ENCODE peak calls at places on chromosomes 11 and 22, in nine cellular contexts. One of them, this sample, is unnamed.
A peak's percentile ranks its signal among the peaks of the same experiment; 100 is the strongest.

GRCh38 chr11:129657866-129658557 is 157.6 kb upstream of the TMEM45B start:
- DNase-seq in activated naive CD4-positive, alpha-beta T cell treated with anti-CD3 and anti-CD28 coated beads for 36 hours: no peak
- DNase-seq in activated T-helper 1 cell treated with Interleukin-2 at 50 U/mL for 16 hours: no peak
- DNase-seq in kidney: no peak
- DNase-seq in naive B cell: no peak
- DNase-seq in COLO829: no peak
- DNase-seq in H54: no peak
- DNase-seq in IMR-90: no peak
- DNase-seq in uterus: no peak
- DNase-seq in this sample: no peak

GRCh38 chr22:33515733-33516297 is 404.5 kb downstream of the LARGE1 start:
- DNase-seq in activated naive CD4-positive, alpha-beta T cell treated with anti-CD3 and anti-CD28 coated beads for 36 hours: no peak
- DNase-seq in activated T-helper 1 cell treated with Interleukin-2 at 50 U/mL for 16 hours: no peak
- DNase-seq in kidney: no peak
- DNase-seq in naive B cell: no peak
- DNase-seq in COLO829: no peak
- DNase-seq in H54: no peak
- DNase-seq in IMR-90: no peak
- DNase-seq in uterus: no peak
- DNase-seq in this sample: no peak

GRCh38 chr11:64347171-64347867 is 7.3 kb downstream of the CCDC88B start:
- DNase-seq in activated naive CD4-positive, alpha-beta T cell treated with anti-CD3 and anti-CD28 coated beads for 36 hours: no peak
- DNase-seq in activated T-helper 1 cell treated with Interleukin-2 at 50 U/mL for 16 hours: no peak
- DNase-seq in kidney: no peak
- DNase-seq in naive B cell: no peak
- DNase-seq in COLO829: no peak
- DNase-seq in H54: no peak
- DNase-seq in IMR-90: no peak
- DNase-seq in uterus: no peak
- DNase-seq in this sample: no peak

GRCh38 chr11:131618203-131618602 is 247.8 kb downstream of the NTM start:
- DNase-seq in activated naive CD4-positive, alpha-beta T cell treated with anti-CD3 and anti-CD28 coated beads for 36 hours: no peak
- DNase-seq in activated T-helper 1 cell treated with Interleukin-2 at 50 U/mL for 16 hours: no peak
- DNase-seq in kidney: no peak
- DNase-seq in naive B cell: no peak
- DNase-seq in COLO829: no peak
- DNase-seq in H54: no peak
- DNase-seq in IMR-90: no peak
- DNase-seq in uterus: no peak
- DNase-seq in this sample: no peak

GRCh38 chr11:67033661-67034166 is 10.8 kb downstream of the SYT12 start:
- DNase-seq in activated naive CD4-positive, alpha-beta T cell treated with anti-CD3 and anti-CD28 coated beads for 36 hours: no peak
- DNase-seq in activated T-helper 1 cell treated with Interleukin-2 at 50 U/mL for 16 hours: no peak
- DNase-seq in kidney: no peak
- DNase-seq in naive B cell: no peak
- DNase-seq in COLO829: no peak
- DNase-seq in H54: peak; percentile 53
- DNase-seq in IMR-90: peak; percentile 99
- DNase-seq in uterus: peak; percentile 69
- DNase-seq in this sample: no peak

GRCh38 chr22:27107824-27108223 is 450.4 kb downstream of the MIAT start:
- DNase-seq in activated naive CD4-positive, alpha-beta T cell treated with anti-CD3 and anti-CD28 coated beads for 36 hours: no peak
- DNase-seq in activated T-helper 1 cell treated with Interleukin-2 at 50 U/mL for 16 hours: no peak
- DNase-seq in kidney: peak; percentile 87
- DNase-seq in naive B cell: no peak
- DNase-seq in COLO829: peak; percentile 57
- DNase-seq in H54: peak; percentile 44
- DNase-seq in IMR-90: peak; percentile 94
- DNase-seq in uterus: peak; percentile 80
- DNase-seq in this sample: no peak

GRCh38 chr11:17633987-17634775 is 85.2 kb upstream of the MYOD1 start:
- DNase-seq in activated naive CD4-positive, alpha-beta T cell treated with anti-CD3 and anti-CD28 coated beads for 36 hours: no peak
- DNase-seq in activated T-helper 1 cell treated with Interleukin-2 at 50 U/mL for 16 hours: no peak
- DNase-seq in kidney: no peak
- DNase-seq in naive B cell: no peak
- DNase-seq in COLO829: no peak
- DNase-seq in H54: no peak
- DNase-seq in IMR-90: no peak
- DNase-seq in uterus: no peak
- DNase-seq in this sample: no peak

GRCh38 chr22:47401592-47401898 is 639.1 kb downstream of the TBC1D22A start:
- DNase-seq in activated naive CD4-positive, alpha-beta T cell treated with anti-CD3 and anti-CD28 coated beads for 36 hours: no peak
- DNase-seq in activated T-helper 1 cell treated with Interleukin-2 at 50 U/mL for 16 hours: no peak
- DNase-seq in kidney: no peak
- DNase-seq in naive B cell: no peak
- DNase-seq in COLO829: no peak
- DNase-seq in H54: no peak
- DNase-seq in IMR-90: no peak
- DNase-seq in uterus: no peak
- DNase-seq in this sample: no peak

GRCh38 chr11:62418733-62419132 is at the start of gene SCGB1A1:
- DNase-seq in activated naive CD4-positive, alpha-beta T cell treated with anti-CD3 and anti-CD28 coated beads for 36 hours: no peak
- DNase-seq in activated T-helper 1 cell treated with Interleukin-2 at 50 U/mL for 16 hours: no peak
- DNase-seq in kidney: no peak
- DNase-seq in naive B cell: no peak
- DNase-seq in COLO829: no peak
- DNase-seq in H54: no peak
- DNase-seq in IMR-90: no peak
- DNase-seq in uterus: no peak
- DNase-seq in this sample: no peak

GRCh38 chr11:10654211-10655150 is 39.1 kb downstream of the IRAG1 start:
- DNase-seq in activated naive CD4-positive, alpha-beta T cell treated with anti-CD3 and anti-CD28 coated beads for 36 hours: peak; percentile 48
- DNase-seq in activated T-helper 1 cell treated with Interleukin-2 at 50 U/mL for 16 hours: no peak
- DNase-seq in kidney: no peak
- DNase-seq in naive B cell: peak; percentile 42
- DNase-seq in COLO829: peak; percentile 62
- DNase-seq in H54: peak; percentile 33
- DNase-seq in IMR-90: peak; percentile 67
- DNase-seq in uterus: no peak
- DNase-seq in this sample: peak; percentile 23

GRCh38 chr22:36341640-36342041 is 46.1 kb downstream of the MYH9 start:
- DNase-seq in activated naive CD4-positive, alpha-beta T cell treated with anti-CD3 and anti-CD28 coated beads for 36 hours: no peak
- DNase-seq in activated T-helper 1 cell treated with Interleukin-2 at 50 U/mL for 16 hours: no peak
- DNase-seq in kidney: no peak
- DNase-seq in naive B cell: no peak
- DNase-seq in COLO829: no peak
- DNase-seq in H54: no peak
- DNase-seq in IMR-90: no peak
- DNase-seq in uterus: peak; percentile 13
- DNase-seq in this sample: no peak

GRCh38 chr11:71282581-71283351 is 30.4 kb upstream of the SHANK2 start:
- DNase-seq in activated naive CD4-positive, alpha-beta T cell treated with anti-CD3 and anti-CD28 coated beads for 36 hours: no peak
- DNase-seq in activated T-helper 1 cell treated with Interleukin-2 at 50 U/mL for 16 hours: no peak
- DNase-seq in kidney: no peak
- DNase-seq in naive B cell: no peak
- DNase-seq in COLO829: peak; percentile 42
- DNase-seq in H54: no peak
- DNase-seq in IMR-90: no peak
- DNase-seq in uterus: no peak
- DNase-seq in this sample: no peak

GRCh38 chr22:44805663-44806062 is 53.3 kb downstream of the ARHGAP8 start:
- DNase-seq in activated naive CD4-positive, alpha-beta T cell treated with anti-CD3 and anti-CD28 coated beads for 36 hours: no peak
- DNase-seq in activated T-helper 1 cell treated with Interleukin-2 at 50 U/mL for 16 hours: no peak
- DNase-seq in kidney: no peak
- DNase-seq in naive B cell: no peak
- DNase-seq in COLO829: no peak
- DNase-seq in H54: no peak
- DNase-seq in IMR-90: no peak
- DNase-seq in uterus: no peak
- DNase-seq in this sample: no peak

GRCh38 chr11:15591112-15591537 is 476.4 kb downstream of the INSC start:
- DNase-seq in activated naive CD4-positive, alpha-beta T cell treated with anti-CD3 and anti-CD28 coated beads for 36 hours: no peak
- DNase-seq in activated T-helper 1 cell treated with Interleukin-2 at 50 U/mL for 16 hours: no peak
- DNase-seq in kidney: no peak
- DNase-seq in naive B cell: no peak
- DNase-seq in COLO829: no peak
- DNase-seq in H54: no peak
- DNase-seq in IMR-90: no peak
- DNase-seq in uterus: peak; percentile 60
- DNase-seq in this sample: no peak

GRCh38 chr11:27282141-27282590 is 80.8 kb downstream of the CCDC34 start:
- DNase-seq in activated naive CD4-positive, alpha-beta T cell treated with anti-CD3 and anti-CD28 coated beads for 36 hours: no peak
- DNase-seq in activated T-helper 1 cell treated with Interleukin-2 at 50 U/mL for 16 hours: no peak
- DNase-seq in kidney: peak; percentile 82
- DNase-seq in naive B cell: no peak
- DNase-seq in COLO829: no peak
- DNase-seq in H54: no peak
- DNase-seq in IMR-90: peak; percentile 90
- DNase-seq in uterus: peak; percentile 43
- DNase-seq in this sample: no peak

GRCh38 chr11:78039919-78040671 is 17.0 kb upstream of the KCTD14 start:
- DNase-seq in activated naive CD4-positive, alpha-beta T cell treated with anti-CD3 and anti-CD28 coated beads for 36 hours: peak; percentile 32
- DNase-seq in activated T-helper 1 cell treated with Interleukin-2 at 50 U/mL for 16 hours: no peak
- DNase-seq in kidney: peak; percentile 91
- DNase-seq in naive B cell: no peak
- DNase-seq in COLO829: peak; percentile 85
- DNase-seq in H54: peak; percentile 64
- DNase-seq in IMR-90: peak; percentile 85
- DNase-seq in uterus: peak; percentile 73
- DNase-seq in this sample: no peak

GRCh38 chr11:18304745-18305144 is 17.2 kb downstream of the HPS5 start:
- DNase-seq in activated naive CD4-positive, alpha-beta T cell treated with anti-CD3 and anti-CD28 coated beads for 36 hours: no peak
- DNase-seq in activated T-helper 1 cell treated with Interleukin-2 at 50 U/mL for 16 hours: no peak
- DNase-seq in kidney: no peak
- DNase-seq in naive B cell: no peak
- DNase-seq in COLO829: no peak
- DNase-seq in H54: no peak
- DNase-seq in IMR-90: no peak
- DNase-seq in uterus: no peak
- DNase-seq in this sample: no peak

GRCh38 chr22:38758276-38758945 is 2.6 kb upstream of the SUN2 start:
- DNase-seq in activated naive CD4-positive, alpha-beta T cell treated with anti-CD3 and anti-CD28 coated beads for 36 hours: peak; percentile 91
- DNase-seq in activated T-helper 1 cell treated with Interleukin-2 at 50 U/mL for 16 hours: peak; percentile 54
- DNase-seq in kidney: peak; percentile 65
- DNase-seq in naive B cell: peak; percentile 51
- DNase-seq in COLO829: no peak
- DNase-seq in H54: no peak
- DNase-seq in IMR-90: no peak
- DNase-seq in uterus: no peak
- DNase-seq in this sample: no peak

GRCh38 chr22:21587803-21588611 is 20.5 kb downstream of the UBE2L3 start:
- DNase-seq in activated naive CD4-positive, alpha-beta T cell treated with anti-CD3 and anti-CD28 coated beads for 36 hours: peak; percentile 79
- DNase-seq in activated T-helper 1 cell treated with Interleukin-2 at 50 U/mL for 16 hours: no peak
- DNase-seq in kidney: no peak
- DNase-seq in naive B cell: peak; percentile 53
- DNase-seq in COLO829: peak; percentile 76
- DNase-seq in H54: no peak
- DNase-seq in IMR-90: peak; percentile 67
- DNase-seq in uterus: no peak
- DNase-seq in this sample: peak; percentile 78

GRCh38 chr22:38843716-38844660 is at the start of gene NPTXR:
- DNase-seq in activated naive CD4-positive, alpha-beta T cell treated with anti-CD3 and anti-CD28 coated beads for 36 hours: peak; percentile 32
- DNase-seq in activated T-helper 1 cell treated with Interleukin-2 at 50 U/mL for 16 hours: peak; percentile 32
- DNase-seq in kidney: no peak
- DNase-seq in naive B cell: peak; percentile 11
- DNase-seq in COLO829: no peak
- DNase-seq in H54: peak; percentile 62
- DNase-seq in IMR-90: peak; percentile 31
- DNase-seq in uterus: peak; percentile 61
- DNase-seq in this sample: no peak

GRCh38 chr11:3133456-3134217 is 31.5 kb downstream of the OSBPL5 start:
- DNase-seq in activated naive CD4-positive, alpha-beta T cell treated with anti-CD3 and anti-CD28 coated beads for 36 hours: no peak
- DNase-seq in activated T-helper 1 cell treated with Interleukin-2 at 50 U/mL for 16 hours: no peak
- DNase-seq in kidney: peak; percentile 65
- DNase-seq in naive B cell: no peak
- DNase-seq in COLO829: no peak
- DNase-seq in H54: no peak
- DNase-seq in IMR-90: no peak
- DNase-seq in uterus: peak; percentile 14
- DNase-seq in this sample: no peak

GRCh38 chr11:31414338-31414737 is 44.7 kb downstream of the DNAJC24 start:
- DNase-seq in activated naive CD4-positive, alpha-beta T cell treated with anti-CD3 and anti-CD28 coated beads for 36 hours: no peak
- DNase-seq in activated T-helper 1 cell treated with Interleukin-2 at 50 U/mL for 16 hours: no peak
- DNase-seq in kidney: no peak
- DNase-seq in naive B cell: no peak
- DNase-seq in COLO829: no peak
- DNase-seq in H54: no peak
- DNase-seq in IMR-90: no peak
- DNase-seq in uterus: no peak
- DNase-seq in this sample: no peak

GRCh38 chr22:23071163-23072034 is 1.1 kb downstream of the GNAZ start:
- DNase-seq in activated naive CD4-positive, alpha-beta T cell treated with anti-CD3 and anti-CD28 coated beads for 36 hours: no peak
- DNase-seq in activated T-helper 1 cell treated with Interleukin-2 at 50 U/mL for 16 hours: no peak
- DNase-seq in kidney: peak; percentile 70
- DNase-seq in naive B cell: no peak
- DNase-seq in COLO829: no peak
- DNase-seq in H54: no peak
- DNase-seq in IMR-90: no peak
- DNase-seq in uterus: no peak
- DNase-seq in this sample: no peak

This sample was measured in GM12878.